ENCODE peak calls at places on chromosomes 12 and 14, in four cellular contexts. C is thyroid gland, T is body of pancreas, Y is IMR-90. D is an unnamed sample. For H3K4me1, the result is how much of the 10 kb centered on the place peaks cover.

GRCh38 chr12:58566599-58566998 is 353.7 kb downstream of the LRIG3 start:
- DNase-seq in C (no peak), T (no peak), Y (peak), D (no peak)

GRCh38 chr12:3365416-3366385 is 125.3 kb upstream of the PRMT8 start:
- DNase-seq in C (peak), T (peak), Y (no peak), D (no peak)

GRCh38 chr12:7047318-7047717 is 13.2 kb upstream of the C1S start:
- DNase-seq in C (no peak), T (no peak), Y (no peak), D (no peak)

GRCh38 chr14:105980224-105980623 is 453.8 kb downstream of the TMEM121 start:
- DNase-seq in C (no peak), T (no peak), Y (no peak), D (no peak)

GRCh38 chr14:90495357-90496276 is 98.8 kb downstream of the CALM1 start:
- DNase-seq in C (peak), T (peak), Y (peak), D (no peak)

GRCh38 chr14:96362071-96362964 is 823 bp downstream of the ATG2B start:
- DNase-seq in C (peak), T (peak), Y (peak), D (no peak)

GRCh38 chr12:93000026-93000425 is 70.9 kb upstream of the EEA1 start:
- DNase-seq in C (no peak), T (no peak), Y (no peak), D (no peak)

GRCh38 chr14:44989497-44990440 is 27.8 kb downstream of the TOGARAM1 start:
- DNase-seq in C (no peak), T (no peak), Y (no peak), D (no peak)

GRCh38 chr14:60266021-60266937 is 17.3 kb downstream of the PPM1A start:
- DNase-seq in C (no peak), T (no peak), Y (no peak), D (no peak)

GRCh38 chr12:22051114-22051698 is 5.2 kb downstream of the CMAS start:
- DNase-seq in C (no peak), T (no peak), Y (no peak), D (no peak)

GRCh38 chr12:95960241-95960640 is 17.1 kb downstream of the AMDHD1 start:
- DNase-seq in C (no peak), T (no peak), Y (no peak), D (no peak)

GRCh38 chr12:76922821-76923315 is 44.0 kb upstream of the CSRP2 start:
- DNase-seq in C (no peak), T (no peak), Y (peak), D (no peak)

GRCh38 chr12:84128117-84128991 is 784.2 kb downstream of the SLC6A15 start:
- DNase-seq in C (no peak), T (no peak), Y (no peak), D (no peak)

GRCh38 chr14:52351561-52352491 is 37.7 kb downstream of the PTGER2 start:
- DNase-seq in C (no peak), T (no peak), Y (peak), D (peak)

GRCh38 chr12:101697930-101698781 is 716 bp downstream of the CHPT1 start:
- DNase-seq in C (peak), T (peak), Y (peak), D (peak)

GRCh38 chr14:73758392-73759182 is 44.4 kb upstream of the PNMA1 start:
- DNase-seq in C (peak), T (peak), Y (peak), D (peak)

GRCh38 chr14:23438130-23438893 is 2.9 kb upstream of the MYH7 start:
- DNase-seq in C (no peak), T (no peak), Y (no peak), D (no peak)

GRCh38 chr14:105192866-105193731 is 12.0 kb upstream of the NUDT14 start:
- DNase-seq in C (no peak), T (no peak), Y (peak), D (no peak)

GRCh38 chr12:9795945-9796344 is 31.3 kb upstream of the KLRF1 start:
- DNase-seq in C (no peak), T (no peak), Y (no peak), D (no peak)

GRCh38 chr12:71492604-71493003 is 53.0 kb downstream of the LGR5 start:
- DNase-seq in C (no peak), T (no peak), Y (no peak), D (no peak)

GRCh38 chr12:69987453-69988102 is 162.6 kb downstream of the MYRFL start:
- DNase-seq in C (no peak), T (peak), Y (peak), D (no peak)

GRCh38 chr12:21606175-21606574 is 1.5 kb upstream of the GYS2 start:
- DNase-seq in C (no peak), T (no peak), Y (no peak), D (no peak)

GRCh38 chr12:47782372-47782770 is 9.3 kb downstream of the SLC48A1 start:
- DNase-seq in C (no peak), T (no peak), Y (no peak), D (no peak)

GRCh38 chr12:64160718-64161060 is 61.4 kb downstream of the KICS2 start:
- DNase-seq in C (no peak), T (no peak), Y (peak), D (no peak)

GRCh38 chr14:99415496-99416281 is 65.0 kb downstream of the SETD3 start:
- DNase-seq in C (peak), T (peak), Y (peak), D (peak)

GRCh38 chr12:47032644-47033043 is 46.8 kb upstream of the PCED1B start:
- DNase-seq in C (no peak), T (no peak), Y (peak), D (no peak)

GRCh38 chr12:95977764-95978305 is 18.3 kb downstream of the HAL start:
- DNase-seq in C (no peak), T (no peak), Y (no peak), D (no peak)

GRCh38 chr12:52245962-52246577 is 13.0 kb downstream of the KRT7 start:
- DNase-seq in C (no peak), T (peak), Y (no peak), D (no peak)

GRCh38 chr12:6828671-6829531 is 694 bp downstream of the P3H3 start:
- DNase-seq in C (peak), T (peak), Y (peak), D (peak)

GRCh38 chr14:33335366-33335765 is 396.7 kb downstream of the NPAS3 start:
- DNase-seq in C (no peak), T (no peak), Y (no peak), D (no peak)

GRCh38 chr12:120764766-120765165 is 39.1 kb downstream of the ACADS start:
- DNase-seq in C (no peak), T (no peak), Y (no peak), D (no peak)

GRCh38 chr14:50559990-50560928 is at the start of gene ATL1:
- DNase-seq in C (peak), T (peak), Y (peak), D (peak)

GRCh38 chr14:101068293-101068957 is 164.9 kb upstream of the RTL1 start:
- DNase-seq in C (no peak), T (no peak), Y (no peak), D (peak)

GRCh38 chr12:9673404-9674225 is 4.1 kb downstream of the CLEC2D start:
- DNase-seq in C (peak), T (peak), Y (peak), D (peak)

GRCh38 chr14:100764716-100765115 is 38.0 kb downstream of the DLK1 start:
- DNase-seq in C (no peak), T (no peak), Y (no peak), D (no peak)

GRCh38 chr14:92470215-92470614 is 43.4 kb upstream of the RIN3 start:
- DNase-seq in C (no peak), T (no peak), Y (peak), D (no peak)

GRCh38 chr12:82800185-82800584 is 113.5 kb downstream of the TMTC2 start:
- DNase-seq in C (no peak), T (no peak), Y (no peak), D (no peak)

GRCh38 chr14:34064349-34064748 is 113.5 kb upstream of the EGLN3 start:
- DNase-seq in C (no peak), T (peak), Y (peak), D (peak)

DNA sequence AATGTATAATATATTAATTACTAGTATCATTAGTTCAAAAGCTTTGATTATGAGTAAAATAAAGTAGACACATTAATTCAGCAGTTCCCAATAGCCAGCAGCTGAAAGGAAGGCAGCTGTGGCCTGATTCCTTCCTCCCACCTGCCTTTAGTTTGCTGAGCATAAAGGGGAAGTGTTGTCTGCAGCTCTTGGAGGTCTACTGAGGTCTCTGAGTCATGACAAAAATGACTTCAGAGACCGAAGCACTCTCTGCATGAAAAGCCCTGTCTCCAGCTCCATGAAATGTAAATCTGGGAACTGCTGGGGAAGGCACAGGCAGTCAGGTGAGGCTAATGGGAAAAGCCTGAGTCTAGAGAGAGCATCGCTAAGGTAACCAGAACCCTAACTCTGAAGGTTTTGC is 165.4 kb downstream of the NRXN3 start:
- DNase-seq in C (no peak), T (no peak), Y (no peak), D (no peak)
- H3K4me1 ChIP-seq in C (under half), T (under half), Y (under half), D (under half)

GRCh38 chr12:97471194-97471593 is 8.6 kb downstream of the RMST start:
- DNase-seq in C (no peak), T (no peak), Y (no peak), D (no peak)
- H3K4me3 ChIP-seq in C (no peak), T (no peak), Y (no peak), D (no peak)

GRCh38 chr14:76956253-76957090 is 72.0 kb downstream of the IRF2BPL start:
- DNase-seq in C (peak), T (peak), Y (peak), D (peak)
- TF ChIP-seq POLR2A in C (no peak), T (peak), Y (no peak), D (no peak)

DNA sequence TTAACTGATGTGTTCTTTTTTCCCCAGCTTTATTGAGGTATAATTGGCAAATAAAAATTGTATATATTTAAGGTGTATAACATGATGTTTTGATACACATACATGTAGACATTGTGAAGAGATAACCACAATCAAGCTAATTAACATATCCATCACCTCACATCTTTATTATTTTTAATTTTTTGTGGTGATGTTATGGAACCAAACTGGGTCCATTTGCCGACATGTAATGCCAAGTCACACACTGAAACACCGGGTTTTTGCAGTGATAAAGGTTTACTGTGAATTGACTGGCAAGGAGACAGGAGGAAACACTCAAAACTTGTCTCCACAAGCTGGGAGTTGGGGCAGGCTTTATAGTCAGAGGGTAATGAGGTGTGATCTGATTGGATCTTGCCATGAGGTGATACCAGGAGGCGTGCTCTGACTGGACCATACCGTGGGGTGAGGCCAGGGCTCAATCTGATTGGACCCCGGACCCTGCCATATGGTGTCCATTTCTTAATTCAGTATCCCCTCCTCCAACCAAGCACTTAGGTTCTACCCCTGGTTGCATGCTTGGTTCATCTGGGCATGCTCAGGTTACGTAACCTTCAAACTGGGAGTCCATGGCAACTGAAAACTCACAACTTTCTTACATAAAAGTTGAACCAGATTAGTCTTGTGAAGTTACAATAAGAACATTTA is 11.8 kb upstream of the WSCD2 start:
- DNase-seq in C (no peak), T (no peak), Y (no peak), D (no peak)
- H3K4me1 ChIP-seq in C (half or more), T (under half), Y (under half), D (under half)

GRCh38 chr14:95141684-95142083 is 15.6 kb downstream of the DICER1 start:
- DNase-seq in C (no peak), T (no peak), Y (no peak), D (no peak)

GRCh38 chr14:95146079-95146771 is 11.1 kb downstream of the DICER1 start:
- DNase-seq in C (no peak), T (peak), Y (no peak), D (no peak)

GRCh38 chr14:95144849-95145248 is 12.5 kb downstream of the DICER1 start:
- DNase-seq in C (no peak), T (no peak), Y (no peak), D (no peak)

GRCh38 chr14:95142208-95142607 is 15.1 kb downstream of the DICER1 start:
- DNase-seq in C (no peak), T (no peak), Y (no peak), D (no peak)

GRCh38 chr14:95143813-95144620 is 13.3 kb downstream of the DICER1 start:
- DNase-seq in C (no peak), T (no peak), Y (peak), D (no peak)
- H3K4me3 ChIP-seq in C (no peak), T (no peak), Y (no peak), D (no peak)

GRCh38 chr12:122020795-122021192 is 890 bp upstream of the BCL7A start:
- DNase-seq in C (no peak), T (no peak), Y (no peak), D (no peak)

GRCh38 chr12:122023339-122024131 is 1.9 kb downstream of the BCL7A start:
- DNase-seq in C (peak), T (peak), Y (peak), D (peak)

GRCh38 chr12:122021193-122021821 is 377 bp upstream of the BCL7A start:
- DNase-seq in C (peak), T (peak), Y (no peak), D (no peak)

GRCh38 chr12:122022393-122023338 is 982 bp downstream of the BCL7A start:
- DNase-seq in C (peak), T (peak), Y (no peak), D (no peak)

DNA sequence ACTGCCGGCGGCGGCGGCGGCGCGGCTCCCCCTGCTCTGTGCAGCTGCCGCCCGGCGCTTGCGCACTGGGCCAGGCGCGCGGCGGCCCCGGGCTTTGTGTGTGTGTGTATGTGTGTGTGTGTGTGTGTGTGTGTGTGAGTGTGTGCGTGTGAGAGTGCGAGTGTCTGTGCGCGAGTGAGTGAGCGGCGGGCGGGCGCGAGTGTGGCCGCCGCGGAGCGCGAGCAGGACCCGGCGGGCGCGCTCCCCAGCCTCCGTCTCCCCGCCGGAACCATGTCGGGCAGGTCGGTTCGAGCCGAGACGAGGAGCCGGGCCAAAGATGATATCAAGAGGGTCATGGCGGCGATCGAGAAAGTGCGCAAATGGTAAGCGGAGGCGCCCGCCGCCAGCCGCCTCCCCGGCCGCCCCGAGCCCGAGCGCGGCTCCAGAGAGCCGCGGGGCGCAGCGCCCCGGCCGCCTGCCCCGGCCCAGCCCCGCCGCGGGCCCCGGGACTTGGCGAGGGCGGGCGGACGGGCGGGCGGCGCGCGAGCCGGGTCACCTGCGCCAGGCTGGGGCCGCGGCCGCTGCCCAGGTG is at the start of gene BCL7A:
- DNase-seq in C (peak), T (peak), Y (peak), D (peak)
- TF ChIP-seq POLR2A in C (peak), T (peak), Y (no peak), D (peak)

DNA sequence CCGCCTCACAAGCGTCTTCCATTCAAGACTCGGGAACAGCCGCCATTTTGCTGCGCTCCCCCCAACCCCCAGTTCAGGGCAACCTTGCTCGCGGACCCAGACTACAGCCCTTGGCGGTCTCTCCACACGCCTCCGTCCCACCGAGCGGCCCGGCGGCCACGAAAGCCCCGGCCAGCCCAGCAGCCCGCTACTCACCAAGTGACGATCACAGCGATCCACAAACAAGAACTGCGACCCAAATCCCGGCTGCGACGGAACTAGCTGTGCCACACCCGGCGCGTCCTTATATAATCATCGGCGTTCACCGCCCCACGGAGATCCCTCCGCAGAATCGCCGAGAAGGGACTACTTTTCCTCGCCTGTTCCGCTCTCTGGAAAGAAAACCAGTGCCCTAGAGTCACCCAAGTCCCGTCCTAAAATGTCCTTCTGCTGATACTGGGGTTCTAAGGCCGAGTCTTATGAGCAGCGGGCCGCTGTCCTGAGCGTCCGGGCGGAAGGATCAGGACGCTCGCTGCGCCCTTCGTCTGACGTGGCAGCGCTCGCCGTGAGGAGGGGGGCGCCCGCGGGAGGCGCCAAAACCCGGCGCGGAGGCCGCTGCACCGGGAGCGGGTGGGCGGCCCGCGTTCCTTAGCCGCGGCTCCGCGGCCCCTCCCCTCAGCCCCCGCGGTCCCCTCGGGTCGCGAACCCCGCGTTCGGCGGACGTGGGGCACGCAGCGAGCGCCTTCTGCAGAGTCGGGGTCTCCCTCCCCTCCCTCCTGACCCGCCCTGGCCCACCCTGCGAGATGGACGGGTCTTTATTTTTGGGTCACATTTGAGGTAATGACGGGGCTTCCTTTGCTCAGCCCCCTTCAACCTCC is at the start of gene UBC:
- DNase-seq in C (peak), T (peak), Y (peak), D (peak)
- H3K4me1 ChIP-seq in C (under half), T (half or more), Y (under half), D (under half)

GRCh38 chr14:54676822-54677708 is 110.1 kb downstream of the SAMD4A start:
- DNase-seq in C (no peak), T (no peak), Y (peak), D (peak)
- H3K4me3 ChIP-seq in C (no peak), T (no peak), Y (peak), D (no peak)

GRCh38 chr12:104064031-104064841 is at the start of gene HCFC2:
- DNase-seq in C (peak), T (peak), Y (peak), D (peak)
- TF ChIP-seq POLR2A in C (peak), T (peak), Y (no peak), D (peak)

DNA sequence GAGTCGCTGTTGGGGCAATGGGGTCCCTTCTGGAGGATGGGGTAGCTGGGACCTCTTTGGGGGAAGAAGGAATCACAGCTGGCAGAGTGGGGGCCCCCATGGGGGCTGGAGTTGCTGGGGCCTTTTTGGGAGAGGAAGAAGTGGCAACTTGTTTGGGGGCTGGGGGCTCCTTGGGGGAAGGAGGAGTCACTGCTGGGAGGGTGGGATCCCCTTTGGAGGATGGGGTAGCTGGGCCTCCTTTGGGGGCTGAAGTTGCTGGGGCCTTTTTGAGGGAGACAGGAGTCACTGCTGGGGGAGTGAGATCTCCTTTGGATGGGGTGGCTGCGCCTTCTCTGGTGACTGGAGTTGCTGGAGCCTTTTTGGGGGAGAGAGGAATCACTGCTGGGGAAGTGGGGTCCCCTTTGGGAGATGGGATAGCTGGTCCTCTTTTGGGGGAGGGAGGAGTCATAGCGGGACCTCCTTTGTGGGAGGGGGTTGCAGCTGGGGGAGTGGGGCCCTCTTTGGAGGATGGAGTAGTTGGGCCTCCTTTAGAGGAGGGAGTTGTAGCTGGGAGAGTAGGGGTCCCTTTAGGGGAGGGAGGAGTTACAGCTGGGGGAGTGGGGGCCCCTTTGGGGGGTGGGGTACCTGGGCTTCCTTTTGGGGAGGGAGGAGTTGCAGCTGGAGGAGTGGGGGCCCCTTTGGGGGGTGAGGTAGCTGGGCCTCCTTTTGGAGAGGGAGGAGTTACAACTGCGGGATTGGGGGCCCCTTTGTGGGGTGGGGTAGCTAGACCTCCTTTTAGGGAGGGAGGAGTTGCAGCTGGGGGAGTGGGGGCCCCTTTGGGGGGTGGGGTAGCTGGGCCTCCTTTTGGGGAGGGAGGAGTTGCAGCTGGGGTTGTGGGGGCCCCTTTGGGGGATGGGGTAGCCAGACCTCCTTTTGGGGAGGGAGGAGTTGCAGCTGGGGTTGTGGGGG is 7.9 kb downstream of the NACA start:
- DNase-seq in C (no peak), T (no peak), Y (no peak), D (no peak)
- H3K4me1 ChIP-seq in C (under half), T (half or more), Y (under half), D (under half)

D was measured in uterus.